ENCODE peak calls at places on chromosomes 13 and 19, in four cellular contexts. One of them, this sample, is unnamed.

GRCh38 chr19:7214329-7215089 is 79.7 kb downstream of the INSR start:
- DNase-seq in T-helper 2 cell: no peak
- DNase-seq in ELF-1: no peak
- DNase-seq in kidney tubule cell: no peak
- DNase-seq in this sample: no peak

GRCh38 chr19:49447485-49448431 is 3.9 kb downstream of the PIH1D1 start:
- DNase-seq in ELF-1: no peak
- DNase-seq in T-helper 2 cell: no peak
- DNase-seq in kidney tubule cell: no peak
- DNase-seq in this sample: no peak

GRCh38 chr13:21069561-21070004 is 8.2 kb upstream of the LATS2 start:
- DNase-seq in ELF-1: no peak
- DNase-seq in T-helper 2 cell: no peak
- DNase-seq in kidney tubule cell: peak; percentile 81
- DNase-seq in this sample: no peak

GRCh38 chr13:99916366-99917103 is 55.0 kb downstream of the ZIC5 start:
- DNase-seq in T-helper 2 cell: no peak
- DNase-seq in ELF-1: peak; percentile 73
- DNase-seq in kidney tubule cell: peak; percentile 70
- DNase-seq in this sample: no peak

GRCh38 chr13:95176611-95177259 is 124.5 kb downstream of the ABCC4 start:
- DNase-seq in kidney tubule cell: no peak
- DNase-seq in T-helper 2 cell: no peak
- DNase-seq in ELF-1: no peak
- DNase-seq in this sample: no peak

GRCh38 chr13:100273576-100273975 is 184.7 kb downstream of the PCCA start:
- DNase-seq in T-helper 2 cell: no peak
- DNase-seq in kidney tubule cell: no peak
- DNase-seq in ELF-1: no peak
- DNase-seq in this sample: no peak

GRCh38 chr19:32233885-32234284 is 111.5 kb upstream of the ZNF507 start:
- DNase-seq in ELF-1: no peak
- DNase-seq in kidney tubule cell: no peak
- DNase-seq in T-helper 2 cell: no peak
- DNase-seq in this sample: no peak

GRCh38 chr13:100707818-100708740 is 33.5 kb upstream of the TMTC4 start:
- DNase-seq in ELF-1: no peak
- DNase-seq in T-helper 2 cell: no peak
- DNase-seq in kidney tubule cell: peak; percentile 98
- DNase-seq in this sample: no peak

GRCh38 chr13:49620170-49620621 is 8.1 kb upstream of the ARL11 start:
- DNase-seq in T-helper 2 cell: no peak
- DNase-seq in ELF-1: no peak
- DNase-seq in kidney tubule cell: no peak
- DNase-seq in this sample: peak; percentile 32

GRCh38 chr19:1874554-1875185 is 10.6 kb downstream of the ABHD17A start:
- DNase-seq in T-helper 2 cell: no peak
- DNase-seq in kidney tubule cell: no peak
- DNase-seq in ELF-1: no peak
- DNase-seq in this sample: no peak

GRCh38 chr13:31204592-31204991 is 4.8 kb downstream of the B3GLCT start:
- DNase-seq in ELF-1: no peak
- DNase-seq in T-helper 2 cell: no peak
- DNase-seq in kidney tubule cell: peak; percentile 82
- DNase-seq in this sample: no peak

This sample was measured in activated B cell treated with CpG ODN at 0.5 μM for 24 hours.